ENCODE peak calls at places on chromosomes 4 and X, in seven cellular contexts. One of them, this sample, is unnamed.

GRCh38 chr4:726235-726787 is 20.7 kb downstream of the PCGF3 start:
- DNase-seq in IMR-90: peak; percentile 44
- DNase-seq in tibial nerve: no peak
- DNase-seq in heart left ventricle: no peak
- DNase-seq in gastrocnemius medialis: no peak
- DNase-seq in transverse colon: no peak
- DNase-seq in HepG2: no peak
- DNase-seq in this sample: no peak

GRCh38 chrX:27186671-27187070 is 276.5 kb downstream of the PPP4R3C start:
- DNase-seq in IMR-90: peak; percentile 28
- DNase-seq in tibial nerve: no peak
- DNase-seq in heart left ventricle: no peak
- DNase-seq in gastrocnemius medialis: no peak
- DNase-seq in transverse colon: peak; percentile 9
- DNase-seq in HepG2: peak; percentile 13
- DNase-seq in this sample: no peak

GRCh38 chrX:68504237-68504636 is 5.4 kb downstream of the YIPF6 start:
- DNase-seq in IMR-90: peak; percentile 93
- DNase-seq in tibial nerve: no peak
- DNase-seq in heart left ventricle: no peak
- DNase-seq in gastrocnemius medialis: no peak
- DNase-seq in transverse colon: no peak
- DNase-seq in HepG2: no peak
- DNase-seq in this sample: no peak

GRCh38 chr4:182102576-182102975 is 140.6 kb upstream of the TENM3 start:
- DNase-seq in IMR-90: no peak
- DNase-seq in tibial nerve: no peak
- DNase-seq in heart left ventricle: no peak
- DNase-seq in gastrocnemius medialis: no peak
- DNase-seq in transverse colon: no peak
- DNase-seq in HepG2: no peak
- DNase-seq in this sample: no peak

GRCh38 chrX:30875957-30876356 is 13.1 kb downstream of the TAB3 start:
- DNase-seq in IMR-90: peak; percentile 87
- DNase-seq in tibial nerve: no peak
- DNase-seq in heart left ventricle: no peak
- DNase-seq in gastrocnemius medialis: no peak
- DNase-seq in transverse colon: no peak
- DNase-seq in HepG2: peak; percentile 27
- DNase-seq in this sample: no peak

GRCh38 chr4:132548463-132548862 is 600.6 kb upstream of the PCDH10 start:
- DNase-seq in IMR-90: no peak
- DNase-seq in tibial nerve: no peak
- DNase-seq in heart left ventricle: no peak
- DNase-seq in gastrocnemius medialis: no peak
- DNase-seq in transverse colon: no peak
- DNase-seq in HepG2: no peak
- DNase-seq in this sample: no peak

GRCh38 chr4:172514011-172514410 is 654.6 kb upstream of the GALNT7 start:
- DNase-seq in IMR-90: no peak
- DNase-seq in tibial nerve: no peak
- DNase-seq in heart left ventricle: no peak
- DNase-seq in gastrocnemius medialis: no peak
- DNase-seq in transverse colon: peak; percentile 35
- DNase-seq in HepG2: no peak
- DNase-seq in this sample: no peak

GRCh38 chr4:13888112-13888511 is 260.6 kb upstream of the BOD1L1 start:
- DNase-seq in IMR-90: peak; percentile 93
- DNase-seq in tibial nerve: no peak
- DNase-seq in heart left ventricle: no peak
- DNase-seq in gastrocnemius medialis: no peak
- DNase-seq in transverse colon: no peak
- DNase-seq in HepG2: no peak
- DNase-seq in this sample: no peak

GRCh38 chrX:110418220-110418856 is 59.7 kb downstream of the RTL9 start:
- DNase-seq in IMR-90: peak; percentile 81
- DNase-seq in tibial nerve: no peak
- DNase-seq in heart left ventricle: no peak
- DNase-seq in gastrocnemius medialis: no peak
- DNase-seq in transverse colon: no peak
- DNase-seq in HepG2: no peak
- DNase-seq in this sample: peak; percentile 65

GRCh38 chrX:137387646-137388045 is 178.3 kb upstream of the ZIC3 start:
- DNase-seq in IMR-90: no peak
- DNase-seq in tibial nerve: no peak
- DNase-seq in heart left ventricle: no peak
- DNase-seq in gastrocnemius medialis: no peak
- DNase-seq in transverse colon: no peak
- DNase-seq in HepG2: no peak
- DNase-seq in this sample: no peak

GRCh38 chr4:41212221-41213203 is 1.8 kb downstream of the APBB2 start:
- DNase-seq in IMR-90: peak; percentile 64
- DNase-seq in tibial nerve: no peak
- DNase-seq in heart left ventricle: peak; percentile 31
- DNase-seq in gastrocnemius medialis: peak; percentile 17
- DNase-seq in transverse colon: peak; percentile 56
- DNase-seq in HepG2: peak; percentile 64
- DNase-seq in this sample: no peak

GRCh38 chr4:67922697-67923096 is 38.9 kb upstream of the TMPRSS11D start:
- DNase-seq in IMR-90: no peak
- DNase-seq in tibial nerve: no peak
- DNase-seq in heart left ventricle: peak; percentile 42
- DNase-seq in gastrocnemius medialis: no peak
- DNase-seq in transverse colon: no peak
- DNase-seq in HepG2: no peak
- DNase-seq in this sample: no peak

GRCh38 chrX:115898382-115899001 is 272.1 kb upstream of the AGTR2 start:
- DNase-seq in IMR-90: peak; percentile 29
- DNase-seq in tibial nerve: no peak
- DNase-seq in heart left ventricle: peak; percentile 80
- DNase-seq in gastrocnemius medialis: no peak
- DNase-seq in transverse colon: peak; percentile 89
- DNase-seq in HepG2: peak; percentile 81
- DNase-seq in this sample: peak; percentile 84

GRCh38 chr4:26962720-26963119 is 102.1 kb downstream of the STIM2 start:
- DNase-seq in IMR-90: peak; percentile 43
- DNase-seq in tibial nerve: no peak
- DNase-seq in heart left ventricle: no peak
- DNase-seq in gastrocnemius medialis: no peak
- DNase-seq in transverse colon: no peak
- DNase-seq in HepG2: no peak
- DNase-seq in this sample: no peak

DNA sequence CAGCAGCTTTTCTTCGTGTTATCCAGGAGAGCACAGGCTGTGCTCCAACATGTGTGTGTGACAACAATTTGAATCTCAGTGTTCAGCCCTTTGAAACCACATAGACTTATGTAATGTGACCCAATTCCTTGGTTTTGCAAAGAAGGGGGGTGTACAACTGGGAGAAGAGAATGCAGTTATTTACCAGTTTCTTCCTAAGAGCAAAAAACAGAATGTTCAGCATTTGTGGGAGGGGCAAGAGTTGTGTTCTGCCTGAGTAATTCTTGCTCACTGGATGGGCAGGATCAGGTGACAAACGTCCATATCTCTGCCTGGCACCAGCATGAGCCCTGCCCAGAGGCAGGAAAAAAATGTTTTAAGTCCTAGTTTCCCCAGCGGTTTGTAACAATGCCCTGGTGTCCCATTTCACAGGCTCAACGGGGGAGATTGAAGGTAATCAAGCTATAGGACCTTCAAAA is 72.0 kb downstream of the PRPS1 start:
- DNase-seq in IMR-90: no peak
- DNase-seq in tibial nerve: no peak
- DNase-seq in heart left ventricle: no peak
- DNase-seq in gastrocnemius medialis: peak; percentile 76
- DNase-seq in transverse colon: no peak
- DNase-seq in HepG2: no peak
- DNase-seq in this sample: no peak
- TF ChIP-seq POLR2A in IMR-90: no peak
- TF ChIP-seq POLR2A in tibial nerve: peak; percentile 48
- TF ChIP-seq POLR2A in heart left ventricle: no peak
- TF ChIP-seq POLR2A in gastrocnemius medialis: no peak
- TF ChIP-seq POLR2A in transverse colon: no peak
- TF ChIP-seq POLR2A in HepG2: no peak
- TF ChIP-seq POLR2A in this sample: no peak

GRCh38 chrX:8844157-8844556 is 43.0 kb upstream of the FAM9A start:
- DNase-seq in IMR-90: no peak
- DNase-seq in tibial nerve: no peak
- DNase-seq in heart left ventricle: no peak
- DNase-seq in gastrocnemius medialis: no peak
- DNase-seq in transverse colon: no peak
- DNase-seq in HepG2: no peak
- DNase-seq in this sample: no peak

GRCh38 chrX:8846271-8846670 is 45.1 kb upstream of the FAM9A start:
- DNase-seq in IMR-90: no peak
- DNase-seq in tibial nerve: no peak
- DNase-seq in heart left ventricle: no peak
- DNase-seq in gastrocnemius medialis: no peak
- DNase-seq in transverse colon: no peak
- DNase-seq in HepG2: no peak
- DNase-seq in this sample: no peak

GRCh38 chrX:8845469-8845868 is 44.3 kb upstream of the FAM9A start:
- DNase-seq in IMR-90: no peak
- DNase-seq in tibial nerve: no peak
- DNase-seq in heart left ventricle: no peak
- DNase-seq in gastrocnemius medialis: no peak
- DNase-seq in transverse colon: no peak
- DNase-seq in HepG2: no peak
- DNase-seq in this sample: no peak

GRCh38 chrX:8845060-8845459 is 43.9 kb upstream of the FAM9A start:
- DNase-seq in IMR-90: peak; percentile 80
- DNase-seq in tibial nerve: no peak
- DNase-seq in heart left ventricle: no peak
- DNase-seq in gastrocnemius medialis: no peak
- DNase-seq in transverse colon: no peak
- DNase-seq in HepG2: no peak
- DNase-seq in this sample: no peak

DNA sequence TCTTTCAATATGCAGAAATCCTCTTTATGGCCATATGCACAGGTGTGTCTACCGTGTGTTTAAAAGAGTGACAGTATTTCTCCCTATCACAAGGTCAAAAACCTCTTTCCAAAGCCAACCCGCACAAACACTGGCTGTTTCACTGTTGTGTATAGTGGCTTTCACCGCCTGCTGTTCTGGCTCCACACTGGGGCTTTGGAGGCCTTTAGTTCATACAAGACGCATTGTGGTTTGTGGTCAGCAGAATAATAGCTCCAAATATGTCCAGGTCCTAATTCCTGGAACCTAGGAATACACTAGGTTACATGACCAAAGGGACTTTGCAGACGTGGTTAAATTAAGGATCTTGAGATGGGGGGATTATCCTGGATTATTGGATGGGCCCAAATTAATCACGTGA is 40.7 kb upstream of the FAM9A start:
- DNase-seq in IMR-90: no peak
- DNase-seq in tibial nerve: no peak
- DNase-seq in heart left ventricle: no peak
- DNase-seq in gastrocnemius medialis: no peak
- DNase-seq in transverse colon: no peak
- DNase-seq in HepG2: no peak
- DNase-seq in this sample: no peak
- H3K27ac ChIP-seq in IMR-90: no peak overlapping the region
- H3K27ac ChIP-seq in tibial nerve: no peak overlapping the region
- H3K27ac ChIP-seq in heart left ventricle: no peak overlapping the region
- H3K27ac ChIP-seq in gastrocnemius medialis: no peak overlapping the region
- H3K27ac ChIP-seq in transverse colon: no peak overlapping the region
- H3K27ac ChIP-seq in HepG2: no peak overlapping the region
- H3K27ac ChIP-seq in this sample: no peak overlapping the region

GRCh38 chr4:52621567-52621966 is 37.5 kb downstream of the USP46 start:
- DNase-seq in IMR-90: no peak
- DNase-seq in tibial nerve: no peak
- DNase-seq in heart left ventricle: no peak
- DNase-seq in gastrocnemius medialis: no peak
- DNase-seq in transverse colon: no peak
- DNase-seq in HepG2: no peak
- DNase-seq in this sample: no peak

GRCh38 chr4:52619591-52619931 is 39.5 kb downstream of the USP46 start:
- DNase-seq in IMR-90: no peak
- DNase-seq in tibial nerve: no peak
- DNase-seq in heart left ventricle: no peak
- DNase-seq in gastrocnemius medialis: no peak
- DNase-seq in transverse colon: no peak
- DNase-seq in HepG2: no peak
- DNase-seq in this sample: no peak

GRCh38 chr4:52618795-52619590 is 40.1 kb downstream of the USP46 start:
- DNase-seq in IMR-90: no peak
- DNase-seq in tibial nerve: no peak
- DNase-seq in heart left ventricle: no peak
- DNase-seq in gastrocnemius medialis: no peak
- DNase-seq in transverse colon: no peak
- DNase-seq in HepG2: no peak
- DNase-seq in this sample: no peak

GRCh38 chr4:52614241-52614640 is 44.9 kb downstream of the USP46 start:
- DNase-seq in IMR-90: no peak
- DNase-seq in tibial nerve: no peak
- DNase-seq in heart left ventricle: no peak
- DNase-seq in gastrocnemius medialis: no peak
- DNase-seq in transverse colon: no peak
- DNase-seq in HepG2: no peak
- DNase-seq in this sample: no peak

DNA sequence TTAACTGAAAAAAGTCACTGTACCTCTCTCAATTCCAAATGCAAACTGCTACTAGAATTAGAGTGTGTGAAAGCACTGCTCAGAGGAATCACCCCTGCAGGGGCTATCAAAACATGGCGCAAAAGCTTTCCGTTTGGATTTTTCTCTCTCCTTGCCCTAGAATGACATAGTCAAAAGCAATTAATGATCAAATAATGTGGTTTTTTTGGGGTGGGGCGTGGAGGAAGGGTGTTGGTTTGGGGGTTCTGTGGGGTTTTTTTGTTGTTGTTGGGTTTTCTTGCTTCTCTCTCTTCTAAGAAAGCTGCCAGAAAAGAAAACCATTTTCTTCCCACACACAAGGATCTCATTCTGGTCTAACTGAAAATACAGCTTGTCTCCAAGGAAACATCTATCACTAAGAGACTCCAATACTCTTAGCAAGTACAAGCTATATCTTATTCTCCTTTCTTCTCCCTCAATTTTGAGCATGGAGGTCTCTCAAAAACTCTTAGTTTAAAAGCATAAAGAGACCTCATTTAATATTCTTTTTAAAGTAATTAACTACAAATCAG is 41.6 kb downstream of the USP46 start:
- DNase-seq in IMR-90: no peak
- DNase-seq in tibial nerve: no peak
- DNase-seq in heart left ventricle: no peak
- DNase-seq in gastrocnemius medialis: no peak
- DNase-seq in transverse colon: no peak
- DNase-seq in HepG2: no peak
- DNase-seq in this sample: no peak
- TF ChIP-seq POLR2A in IMR-90: no peak
- TF ChIP-seq POLR2A in tibial nerve: no peak
- TF ChIP-seq POLR2A in heart left ventricle: no peak
- TF ChIP-seq POLR2A in gastrocnemius medialis: no peak
- TF ChIP-seq POLR2A in transverse colon: no peak
- TF ChIP-seq POLR2A in HepG2: no peak
- TF ChIP-seq POLR2A in this sample: no peak

GRCh38 chr4:141021397-141022194 is 111.7 kb downstream of the RNF150 start:
- DNase-seq in IMR-90: no peak
- DNase-seq in tibial nerve: no peak
- DNase-seq in heart left ventricle: no peak
- DNase-seq in gastrocnemius medialis: no peak
- DNase-seq in transverse colon: no peak
- DNase-seq in HepG2: no peak
- DNase-seq in this sample: no peak
- H3K27ac ChIP-seq in IMR-90: no peak overlapping the region
- H3K27ac ChIP-seq in tibial nerve: peak overlapping the region; percentile 54
- H3K27ac ChIP-seq in heart left ventricle: peak overlapping the region; percentile 60
- H3K27ac ChIP-seq in gastrocnemius medialis: no peak overlapping the region
- H3K27ac ChIP-seq in transverse colon: peak overlapping the region; percentile 55
- H3K27ac ChIP-seq in HepG2: no peak overlapping the region
- H3K27ac ChIP-seq in this sample: no peak overlapping the region

This sample was measured in ovary.